ENCODE peak calls at places on chromosomes 12 and 14, in eight cellular contexts. One of them, this sample, is unnamed.

GRCh38 chr12:27163048-27163715 is 80.8 kb upstream of the C12orf71 start:
- DNase-seq in A549: no peak
- DNase-seq in transverse colon: no peak
- DNase-seq in lower leg skin: no peak
- DNase-seq in GM12892: no peak
- DNase-seq in IMR-90: peak
- DNase-seq in breast epithelium: no peak
- DNase-seq in uterus: no peak
- DNase-seq in this sample: no peak

GRCh38 chr12:120115692-120116442 is 686 bp downstream of the RAB35 start:
- DNase-seq in A549: peak
- DNase-seq in transverse colon: peak
- DNase-seq in lower leg skin: no peak
- DNase-seq in GM12892: peak
- DNase-seq in IMR-90: peak
- DNase-seq in breast epithelium: no peak
- DNase-seq in uterus: no peak
- DNase-seq in this sample: no peak

GRCh38 chr12:53067074-53067992 is 11.9 kb downstream of the SPRYD3 start:
- DNase-seq in A549: no peak
- DNase-seq in transverse colon: no peak
- DNase-seq in lower leg skin: no peak
- DNase-seq in GM12892: no peak
- DNase-seq in IMR-90: no peak
- DNase-seq in breast epithelium: no peak
- DNase-seq in uterus: peak
- DNase-seq in this sample: no peak

GRCh38 chr12:5085896-5086295 is 42.2 kb downstream of the KCNA5 start:
- DNase-seq in A549: peak
- DNase-seq in transverse colon: no peak
- DNase-seq in lower leg skin: no peak
- DNase-seq in GM12892: no peak
- DNase-seq in IMR-90: peak
- DNase-seq in breast epithelium: no peak
- DNase-seq in uterus: no peak
- DNase-seq in this sample: no peak

GRCh38 chr12:96986883-96987523 is 79.9 kb downstream of the NEDD1 start:
- DNase-seq in A549: peak
- DNase-seq in transverse colon: no peak
- DNase-seq in lower leg skin: no peak
- DNase-seq in GM12892: no peak
- DNase-seq in IMR-90: peak
- DNase-seq in breast epithelium: no peak
- DNase-seq in uterus: no peak
- DNase-seq in this sample: no peak

GRCh38 chr14:72863216-72864006 is 30.5 kb downstream of the DPF3 start:
- DNase-seq in A549: no peak
- DNase-seq in transverse colon: no peak
- DNase-seq in lower leg skin: no peak
- DNase-seq in GM12892: no peak
- DNase-seq in IMR-90: no peak
- DNase-seq in breast epithelium: no peak
- DNase-seq in uterus: no peak
- DNase-seq in this sample: peak

GRCh38 chr12:100332852-100333251 is 24.0 kb upstream of the SLC17A8 start:
- DNase-seq in A549: no peak
- DNase-seq in transverse colon: no peak
- DNase-seq in lower leg skin: no peak
- DNase-seq in GM12892: no peak
- DNase-seq in IMR-90: no peak
- DNase-seq in breast epithelium: no peak
- DNase-seq in uterus: no peak
- DNase-seq in this sample: no peak

GRCh38 chr12:74890237-74890599 is 319.4 kb downstream of the KCNC2 start:
- DNase-seq in A549: peak
- DNase-seq in transverse colon: no peak
- DNase-seq in lower leg skin: no peak
- DNase-seq in GM12892: no peak
- DNase-seq in IMR-90: peak
- DNase-seq in breast epithelium: no peak
- DNase-seq in uterus: no peak
- DNase-seq in this sample: no peak

GRCh38 chr14:96895658-96896271 is 98.6 kb downstream of the VRK1 start:
- DNase-seq in A549: no peak
- DNase-seq in transverse colon: no peak
- DNase-seq in lower leg skin: no peak
- DNase-seq in GM12892: no peak
- DNase-seq in IMR-90: no peak
- DNase-seq in breast epithelium: no peak
- DNase-seq in uterus: no peak
- DNase-seq in this sample: no peak

GRCh38 chr12:31041033-31041564 is 32.6 kb upstream of the DDX11 start:
- DNase-seq in A549: no peak
- DNase-seq in transverse colon: no peak
- DNase-seq in lower leg skin: no peak
- DNase-seq in GM12892: no peak
- DNase-seq in IMR-90: no peak
- DNase-seq in breast epithelium: no peak
- DNase-seq in uterus: no peak
- DNase-seq in this sample: no peak

GRCh38 chr12:131793623-131794022 is 34.6 kb upstream of the MMP17 start:
- DNase-seq in A549: no peak
- DNase-seq in transverse colon: no peak
- DNase-seq in lower leg skin: no peak
- DNase-seq in GM12892: no peak
- DNase-seq in IMR-90: peak
- DNase-seq in breast epithelium: no peak
- DNase-seq in uterus: no peak
- DNase-seq in this sample: no peak

GRCh38 chr12:71321130-71321529 is 118.5 kb upstream of the LGR5 start:
- DNase-seq in A549: no peak
- DNase-seq in transverse colon: no peak
- DNase-seq in lower leg skin: no peak
- DNase-seq in GM12892: no peak
- DNase-seq in IMR-90: no peak
- DNase-seq in breast epithelium: no peak
- DNase-seq in uterus: no peak
- DNase-seq in this sample: no peak

GRCh38 chr14:77022219-77022852 is 6.2 kb downstream of the IRF2BPL start:
- DNase-seq in A549: no peak
- DNase-seq in transverse colon: peak
- DNase-seq in lower leg skin: no peak
- DNase-seq in GM12892: peak
- DNase-seq in IMR-90: no peak
- DNase-seq in breast epithelium: no peak
- DNase-seq in uterus: no peak
- DNase-seq in this sample: no peak

GRCh38 chr12:85369365-85370154 is 89.5 kb downstream of the ALX1 start:
- DNase-seq in A549: no peak
- DNase-seq in transverse colon: no peak
- DNase-seq in lower leg skin: no peak
- DNase-seq in GM12892: no peak
- DNase-seq in IMR-90: no peak
- DNase-seq in breast epithelium: no peak
- DNase-seq in uterus: no peak
- DNase-seq in this sample: no peak

GRCh38 chr12:26124491-26125450 is at the start of gene BHLHE41:
- DNase-seq in A549: no peak
- DNase-seq in transverse colon: peak
- DNase-seq in lower leg skin: peak
- DNase-seq in GM12892: peak
- DNase-seq in IMR-90: peak
- DNase-seq in breast epithelium: peak
- DNase-seq in uterus: peak
- DNase-seq in this sample: no peak

GRCh38 chr12:46133751-46134150 is 135.1 kb downstream of the SLC38A1 start:
- DNase-seq in A549: peak
- DNase-seq in transverse colon: no peak
- DNase-seq in lower leg skin: no peak
- DNase-seq in GM12892: no peak
- DNase-seq in IMR-90: peak
- DNase-seq in breast epithelium: no peak
- DNase-seq in uterus: no peak
- DNase-seq in this sample: no peak

GRCh38 chr12:47747115-47747514 is 11.6 kb downstream of the RAPGEF3 start:
- DNase-seq in A549: no peak
- DNase-seq in transverse colon: no peak
- DNase-seq in lower leg skin: no peak
- DNase-seq in GM12892: no peak
- DNase-seq in IMR-90: no peak
- DNase-seq in breast epithelium: no peak
- DNase-seq in uterus: no peak
- DNase-seq in this sample: no peak

GRCh38 chr12:120951-121350 is 54.4 kb downstream of the IQSEC3 start:
- DNase-seq in A549: no peak
- DNase-seq in transverse colon: no peak
- DNase-seq in lower leg skin: no peak
- DNase-seq in GM12892: no peak
- DNase-seq in IMR-90: no peak
- DNase-seq in breast epithelium: no peak
- DNase-seq in uterus: no peak
- DNase-seq in this sample: no peak

GRCh38 chr14:103847439-103847953 is at the start of gene PPP1R13B:
- DNase-seq in A549: peak
- DNase-seq in transverse colon: peak
- DNase-seq in lower leg skin: peak
- DNase-seq in GM12892: peak
- DNase-seq in IMR-90: peak
- DNase-seq in breast epithelium: peak
- DNase-seq in uterus: peak
- DNase-seq in this sample: peak

GRCh38 chr12:19941096-19941495 is 427.2 kb upstream of the PDE3A start:
- DNase-seq in A549: no peak
- DNase-seq in transverse colon: no peak
- DNase-seq in lower leg skin: no peak
- DNase-seq in GM12892: no peak
- DNase-seq in IMR-90: no peak
- DNase-seq in breast epithelium: no peak
- DNase-seq in uterus: no peak
- DNase-seq in this sample: no peak

GRCh38 chr14:36424478-36425102 is 95.4 kb downstream of the NKX2-1 start:
- DNase-seq in A549: no peak
- DNase-seq in transverse colon: no peak
- DNase-seq in lower leg skin: no peak
- DNase-seq in GM12892: no peak
- DNase-seq in IMR-90: no peak
- DNase-seq in breast epithelium: no peak
- DNase-seq in uterus: no peak
- DNase-seq in this sample: no peak

GRCh38 chr12:12561305-12562015 is 1.2 kb downstream of the DUSP16 start:
- DNase-seq in A549: peak
- DNase-seq in transverse colon: peak
- DNase-seq in lower leg skin: peak
- DNase-seq in GM12892: no peak
- DNase-seq in IMR-90: peak
- DNase-seq in breast epithelium: peak
- DNase-seq in uterus: peak
- DNase-seq in this sample: no peak

GRCh38 chr14:83988274-83988673 is 1541.7 kb upstream of the FLRT2 start:
- DNase-seq in A549: no peak
- DNase-seq in transverse colon: no peak
- DNase-seq in lower leg skin: no peak
- DNase-seq in GM12892: no peak
- DNase-seq in IMR-90: peak
- DNase-seq in breast epithelium: no peak
- DNase-seq in uterus: no peak
- DNase-seq in this sample: no peak

GRCh38 chr14:52314521-52315354 is 626 bp downstream of the PTGER2 start:
- DNase-seq in A549: no peak
- DNase-seq in transverse colon: peak
- DNase-seq in lower leg skin: no peak
- DNase-seq in GM12892: peak
- DNase-seq in IMR-90: peak
- DNase-seq in breast epithelium: no peak
- DNase-seq in uterus: peak
- DNase-seq in this sample: peak

GRCh38 chr14:81164167-81164774 is 56.5 kb downstream of the GTF2A1 start:
- DNase-seq in A549: peak
- DNase-seq in transverse colon: peak
- DNase-seq in lower leg skin: peak
- DNase-seq in GM12892: peak
- DNase-seq in IMR-90: peak
- DNase-seq in breast epithelium: no peak
- DNase-seq in uterus: peak
- DNase-seq in this sample: peak
- TF ChIP-seq POLR2A in A549: no peak
- TF ChIP-seq POLR2A in transverse colon: no peak
- TF ChIP-seq POLR2A in lower leg skin: no peak
- TF ChIP-seq POLR2A in GM12892: no peak
- TF ChIP-seq POLR2A in IMR-90: no peak
- TF ChIP-seq POLR2A in breast epithelium: no peak
- TF ChIP-seq POLR2A in uterus: no peak
- TF ChIP-seq POLR2A in this sample: no peak

GRCh38 chr14:101757064-101757838 is 4.3 kb upstream of the PPP2R5C start:
- DNase-seq in A549: no peak
- DNase-seq in transverse colon: no peak
- DNase-seq in lower leg skin: peak
- DNase-seq in GM12892: no peak
- DNase-seq in IMR-90: no peak
- DNase-seq in breast epithelium: no peak
- DNase-seq in uterus: no peak
- DNase-seq in this sample: no peak
- TF ChIP-seq POLR2A in A549: no peak
- TF ChIP-seq POLR2A in transverse colon: no peak
- TF ChIP-seq POLR2A in lower leg skin: no peak
- TF ChIP-seq POLR2A in GM12892: no peak
- TF ChIP-seq POLR2A in IMR-90: no peak
- TF ChIP-seq POLR2A in breast epithelium: no peak
- TF ChIP-seq POLR2A in uterus: no peak
- TF ChIP-seq POLR2A in this sample: no peak

GRCh38 chr12:16291032-16291431 is 13.5 kb upstream of the SLC15A5 start:
- DNase-seq in A549: no peak
- DNase-seq in transverse colon: no peak
- DNase-seq in lower leg skin: no peak
- DNase-seq in GM12892: no peak
- DNase-seq in IMR-90: no peak
- DNase-seq in breast epithelium: no peak
- DNase-seq in uterus: no peak
- DNase-seq in this sample: no peak
- TF ChIP-seq POLR2A in A549: no peak
- TF ChIP-seq POLR2A in transverse colon: no peak
- TF ChIP-seq POLR2A in lower leg skin: no peak
- TF ChIP-seq POLR2A in GM12892: no peak
- TF ChIP-seq POLR2A in IMR-90: no peak
- TF ChIP-seq POLR2A in breast epithelium: no peak
- TF ChIP-seq POLR2A in uterus: no peak
- TF ChIP-seq POLR2A in this sample: no peak

DNA sequence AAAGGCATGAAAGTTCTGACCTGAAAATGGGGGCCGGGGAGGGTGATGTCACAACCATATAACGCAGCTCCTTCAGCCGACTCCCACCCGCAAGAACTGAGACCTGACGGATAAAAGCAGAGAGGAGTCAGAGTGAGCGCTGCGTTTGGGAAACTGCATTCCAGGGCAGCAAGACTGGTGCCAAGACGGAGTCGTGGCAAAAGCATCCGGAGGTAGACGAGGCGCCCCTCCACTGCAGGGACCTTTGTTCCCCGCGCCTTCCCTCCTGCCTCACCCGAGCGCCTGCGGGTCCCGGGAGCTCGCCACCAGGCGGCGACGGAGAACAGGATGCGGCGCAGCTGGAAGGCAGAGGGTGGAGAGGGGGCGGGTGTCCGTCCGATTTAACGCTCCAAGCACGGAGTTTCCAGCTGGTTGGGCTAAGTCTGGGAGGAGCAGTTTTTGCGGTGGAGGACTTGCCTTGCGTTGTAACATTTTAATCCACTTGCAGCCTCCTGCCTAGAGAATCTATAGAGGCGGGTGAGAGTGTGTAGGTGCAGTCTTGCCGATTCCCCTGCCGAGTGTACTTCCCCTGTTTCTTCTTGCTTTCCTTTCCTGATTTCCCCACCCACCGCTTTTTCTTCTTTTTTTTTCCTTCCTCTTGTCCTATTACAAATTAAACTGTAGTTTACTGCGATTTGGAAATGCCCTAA is 1.2 kb upstream of the CPNE8 start:
- DNase-seq in A549: peak
- DNase-seq in transverse colon: peak
- DNase-seq in lower leg skin: peak
- DNase-seq in GM12892: peak
- DNase-seq in IMR-90: no peak
- DNase-seq in breast epithelium: peak
- DNase-seq in uterus: peak
- DNase-seq in this sample: peak
- TF ChIP-seq POLR2A in A549: peak
- TF ChIP-seq POLR2A in transverse colon: peak
- TF ChIP-seq POLR2A in lower leg skin: no peak
- TF ChIP-seq POLR2A in GM12892: no peak
- TF ChIP-seq POLR2A in IMR-90: no peak
- TF ChIP-seq POLR2A in breast epithelium: peak
- TF ChIP-seq POLR2A in uterus: no peak
- TF ChIP-seq POLR2A in this sample: peak